ENCODE peak calls at places on chromosomes 1 and 21, in six cellular contexts. One of them, this sample, is unnamed. For H3K27me3 and H3K9me3, the result is how much of the 10 kb centered on the place peaks cover.

GRCh38 chr1:52002038-52002917 is 11.8 kb upstream of the RAB3B start:
- DNase-seq in PC-3: peak
- DNase-seq in heart left ventricle: no peak
- DNase-seq in ovary: no peak
- DNase-seq in transverse colon: peak
- DNase-seq in DND-41: peak
- DNase-seq in this sample: peak

GRCh38 chr21:26982767-26983166 is 15.9 kb upstream of the ADAMTS5 start:
- DNase-seq in PC-3: peak
- DNase-seq in heart left ventricle: no peak
- DNase-seq in ovary: peak
- DNase-seq in transverse colon: no peak
- DNase-seq in DND-41: no peak
- DNase-seq in this sample: no peak

GRCh38 chr1:119947468-119947867 is 51.2 kb upstream of the ADAM30 start:
- DNase-seq in PC-3: peak
- DNase-seq in heart left ventricle: no peak
- DNase-seq in ovary: no peak
- DNase-seq in transverse colon: no peak
- DNase-seq in DND-41: no peak
- DNase-seq in this sample: no peak

GRCh38 chr1:19414490-19414889 is 70.8 kb downstream of the CAPZB start:
- DNase-seq in PC-3: no peak
- DNase-seq in heart left ventricle: no peak
- DNase-seq in ovary: no peak
- DNase-seq in transverse colon: no peak
- DNase-seq in DND-41: no peak
- DNase-seq in this sample: no peak

GRCh38 chr1:56577859-56578663 is 1.3 kb downstream of the PLPP3 start:
- DNase-seq in PC-3: peak
- DNase-seq in heart left ventricle: peak
- DNase-seq in ovary: peak
- DNase-seq in transverse colon: peak
- DNase-seq in DND-41: peak
- DNase-seq in this sample: no peak

GRCh38 chr1:94958081-94958480 is 31.2 kb upstream of the CNN3 start:
- DNase-seq in PC-3: no peak
- DNase-seq in heart left ventricle: no peak
- DNase-seq in ovary: no peak
- DNase-seq in transverse colon: no peak
- DNase-seq in DND-41: no peak
- DNase-seq in this sample: no peak

GRCh38 chr1:116311756-116312691 is 61.0 kb upstream of the ATP1A1 start:
- DNase-seq in PC-3: peak
- DNase-seq in heart left ventricle: no peak
- DNase-seq in ovary: no peak
- DNase-seq in transverse colon: peak
- DNase-seq in DND-41: no peak
- DNase-seq in this sample: no peak

GRCh38 chr1:27438621-27439061 is 46.2 kb downstream of the GPR3 start:
- DNase-seq in PC-3: no peak
- DNase-seq in heart left ventricle: no peak
- DNase-seq in ovary: no peak
- DNase-seq in transverse colon: no peak
- DNase-seq in DND-41: no peak
- DNase-seq in this sample: no peak

GRCh38 chr1:50973255-50973654 is 3.2 kb downstream of the CDKN2C start:
- DNase-seq in PC-3: no peak
- DNase-seq in heart left ventricle: no peak
- DNase-seq in ovary: no peak
- DNase-seq in transverse colon: no peak
- DNase-seq in DND-41: no peak
- DNase-seq in this sample: no peak

GRCh38 chr1:1204425-1204920 is 1.9 kb downstream of the TNFRSF18 start:
- DNase-seq in PC-3: no peak
- DNase-seq in heart left ventricle: peak
- DNase-seq in ovary: no peak
- DNase-seq in transverse colon: no peak
- DNase-seq in DND-41: no peak
- DNase-seq in this sample: peak

GRCh38 chr1:234957330-234958065 is 171.1 kb downstream of the TOMM20 start:
- DNase-seq in PC-3: peak
- DNase-seq in heart left ventricle: no peak
- DNase-seq in ovary: peak
- DNase-seq in transverse colon: peak
- DNase-seq in DND-41: no peak
- DNase-seq in this sample: no peak

GRCh38 chr1:216960716-216961115 is 237.5 kb upstream of the ESRRG start:
- DNase-seq in PC-3: no peak
- DNase-seq in heart left ventricle: no peak
- DNase-seq in ovary: no peak
- DNase-seq in transverse colon: no peak
- DNase-seq in DND-41: no peak
- DNase-seq in this sample: no peak

GRCh38 chr1:183227963-183228649 is 42.0 kb downstream of the LAMC2 start:
- DNase-seq in PC-3: peak
- DNase-seq in heart left ventricle: no peak
- DNase-seq in ovary: no peak
- DNase-seq in transverse colon: peak
- DNase-seq in DND-41: peak
- DNase-seq in this sample: no peak

GRCh38 chr1:4016351-4017130 is 116.5 kb upstream of the C1orf174 start:
- DNase-seq in PC-3: no peak
- DNase-seq in heart left ventricle: no peak
- DNase-seq in ovary: no peak
- DNase-seq in transverse colon: no peak
- DNase-seq in DND-41: no peak
- DNase-seq in this sample: no peak

GRCh38 chr1:62782197-62782886 is 1.6 kb upstream of the ATG4C start:
- DNase-seq in PC-3: peak
- DNase-seq in heart left ventricle: no peak
- DNase-seq in ovary: no peak
- DNase-seq in transverse colon: no peak
- DNase-seq in DND-41: no peak
- DNase-seq in this sample: no peak

GRCh38 chr1:12400030-12400693 is 170.3 kb downstream of the VPS13D start:
- DNase-seq in PC-3: no peak
- DNase-seq in heart left ventricle: no peak
- DNase-seq in ovary: no peak
- DNase-seq in transverse colon: no peak
- DNase-seq in DND-41: no peak
- DNase-seq in this sample: no peak

GRCh38 chr1:227947678-227948492 is at the start of gene WNT9A:
- DNase-seq in PC-3: peak
- DNase-seq in heart left ventricle: peak
- DNase-seq in ovary: peak
- DNase-seq in transverse colon: peak
- DNase-seq in DND-41: no peak
- DNase-seq in this sample: no peak

GRCh38 chr1:151476083-151476482 is 16.8 kb upstream of the POGZ start:
- DNase-seq in PC-3: no peak
- DNase-seq in heart left ventricle: no peak
- DNase-seq in ovary: no peak
- DNase-seq in transverse colon: no peak
- DNase-seq in DND-41: peak
- DNase-seq in this sample: no peak

GRCh38 chr1:233473549-233474204 is 140.2 kb upstream of the KCNK1 start:
- DNase-seq in PC-3: no peak
- DNase-seq in heart left ventricle: no peak
- DNase-seq in ovary: no peak
- DNase-seq in transverse colon: no peak
- DNase-seq in DND-41: no peak
- DNase-seq in this sample: no peak

GRCh38 chr1:222372221-222372620 is 175.7 kb downstream of the HHIPL2 start:
- DNase-seq in PC-3: no peak
- DNase-seq in heart left ventricle: no peak
- DNase-seq in ovary: no peak
- DNase-seq in transverse colon: no peak
- DNase-seq in DND-41: no peak
- DNase-seq in this sample: no peak

GRCh38 chr1:6180578-6181311 is 624 bp upstream of the CHD5 start:
- DNase-seq in PC-3: no peak
- DNase-seq in heart left ventricle: no peak
- DNase-seq in ovary: peak
- DNase-seq in transverse colon: no peak
- DNase-seq in DND-41: no peak
- DNase-seq in this sample: no peak

GRCh38 chr1:243731301-243731891 is 118.6 kb downstream of the AKT3 start:
- DNase-seq in PC-3: no peak
- DNase-seq in heart left ventricle: no peak
- DNase-seq in ovary: no peak
- DNase-seq in transverse colon: no peak
- DNase-seq in DND-41: no peak
- DNase-seq in this sample: no peak

DNA sequence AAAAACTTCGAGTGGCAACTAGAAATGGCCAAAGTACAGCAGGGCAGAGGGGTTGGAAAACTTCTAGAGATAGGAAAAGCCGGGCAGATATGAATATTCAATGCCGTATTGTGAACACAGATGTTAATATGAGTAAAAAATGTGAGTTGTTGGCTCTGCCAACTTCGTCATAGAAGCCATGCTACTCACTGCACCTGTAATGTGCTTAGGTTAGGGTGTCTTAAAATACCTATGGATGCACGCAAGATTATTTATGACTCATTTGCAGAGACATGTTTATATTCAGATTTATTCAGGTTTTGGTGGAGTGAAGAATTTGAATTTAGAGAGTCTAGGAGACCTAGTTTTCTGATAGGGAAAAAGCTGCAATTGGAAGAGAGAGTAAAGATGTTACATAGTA is 925.7 kb downstream of the LTN1 start:
- DNase-seq in PC-3: no peak
- DNase-seq in heart left ventricle: no peak
- DNase-seq in ovary: no peak
- DNase-seq in transverse colon: no peak
- DNase-seq in DND-41: no peak
- DNase-seq in this sample: no peak
- H3K27ac ChIP-seq in PC-3: no peak
- H3K27ac ChIP-seq in heart left ventricle: no peak
- H3K27ac ChIP-seq in ovary: peak
- H3K27ac ChIP-seq in transverse colon: no peak
- H3K27ac ChIP-seq in DND-41: no peak
- H3K27ac ChIP-seq in this sample: no peak

GRCh38 chr1:113278777-113279176 is 111.5 kb upstream of the MAGI3 start:
- DNase-seq in PC-3: no peak
- DNase-seq in heart left ventricle: no peak
- DNase-seq in ovary: no peak
- DNase-seq in transverse colon: no peak
- DNase-seq in DND-41: no peak
- DNase-seq in this sample: no peak

GRCh38 chr1:113278371-113278770 is 111.9 kb upstream of the MAGI3 start:
- DNase-seq in PC-3: no peak
- DNase-seq in heart left ventricle: no peak
- DNase-seq in ovary: no peak
- DNase-seq in transverse colon: no peak
- DNase-seq in DND-41: no peak
- DNase-seq in this sample: no peak

GRCh38 chr1:113275691-113276090 is 114.6 kb upstream of the MAGI3 start:
- DNase-seq in PC-3: no peak
- DNase-seq in heart left ventricle: no peak
- DNase-seq in ovary: no peak
- DNase-seq in transverse colon: no peak
- DNase-seq in DND-41: no peak
- DNase-seq in this sample: no peak

GRCh38 chr1:113276507-113276906 is 113.8 kb upstream of the MAGI3 start:
- DNase-seq in PC-3: no peak
- DNase-seq in heart left ventricle: no peak
- DNase-seq in ovary: no peak
- DNase-seq in transverse colon: no peak
- DNase-seq in DND-41: no peak
- DNase-seq in this sample: no peak

GRCh38 chr1:113275083-113275482 is 115.2 kb upstream of the MAGI3 start:
- DNase-seq in PC-3: no peak
- DNase-seq in heart left ventricle: no peak
- DNase-seq in ovary: no peak
- DNase-seq in transverse colon: no peak
- DNase-seq in DND-41: no peak
- DNase-seq in this sample: no peak
- H3K27me3 ChIP-seq in PC-3: under half
- H3K27me3 ChIP-seq in heart left ventricle: under half
- H3K27me3 ChIP-seq in ovary: under half
- H3K27me3 ChIP-seq in transverse colon: under half
- H3K27me3 ChIP-seq in DND-41: under half
- H3K27me3 ChIP-seq in this sample: under half

GRCh38 chr1:77659879-77660593 is 22.4 kb downstream of the ZZZ3 start:
- DNase-seq in PC-3: no peak
- DNase-seq in heart left ventricle: no peak
- DNase-seq in ovary: no peak
- DNase-seq in transverse colon: no peak
- DNase-seq in DND-41: no peak
- DNase-seq in this sample: no peak

GRCh38 chr1:77658271-77658670 is 24.2 kb downstream of the ZZZ3 start:
- DNase-seq in PC-3: no peak
- DNase-seq in heart left ventricle: no peak
- DNase-seq in ovary: no peak
- DNase-seq in transverse colon: no peak
- DNase-seq in DND-41: no peak
- DNase-seq in this sample: no peak

GRCh38 chr1:77664923-77665516 is 17.4 kb downstream of the ZZZ3 start:
- DNase-seq in PC-3: no peak
- DNase-seq in heart left ventricle: no peak
- DNase-seq in ovary: no peak
- DNase-seq in transverse colon: no peak
- DNase-seq in DND-41: no peak
- DNase-seq in this sample: no peak

GRCh38 chr1:77661696-77662095 is 20.8 kb downstream of the ZZZ3 start:
- DNase-seq in PC-3: no peak
- DNase-seq in heart left ventricle: no peak
- DNase-seq in ovary: no peak
- DNase-seq in transverse colon: no peak
- DNase-seq in DND-41: no peak
- DNase-seq in this sample: no peak
- H3K9me3 ChIP-seq in PC-3: under half
- H3K9me3 ChIP-seq in heart left ventricle: under half
- H3K9me3 ChIP-seq in ovary: under half
- H3K9me3 ChIP-seq in transverse colon: under half
- H3K9me3 ChIP-seq in DND-41: under half
- H3K9me3 ChIP-seq in this sample: under half

GRCh38 chr1:16093611-16094010 is 20.2 kb upstream of the FAM131C start:
- DNase-seq in PC-3: no peak
- DNase-seq in heart left ventricle: no peak
- DNase-seq in ovary: no peak
- DNase-seq in transverse colon: no peak
- DNase-seq in DND-41: no peak
- DNase-seq in this sample: no peak

GRCh38 chr1:16092097-16092922 is 18.9 kb upstream of the FAM131C start:
- DNase-seq in PC-3: no peak
- DNase-seq in heart left ventricle: no peak
- DNase-seq in ovary: no peak
- DNase-seq in transverse colon: no peak
- DNase-seq in DND-41: no peak
- DNase-seq in this sample: no peak

GRCh38 chr1:16091296-16091695 is 17.8 kb upstream of the FAM131C start:
- DNase-seq in PC-3: peak
- DNase-seq in heart left ventricle: no peak
- DNase-seq in ovary: no peak
- DNase-seq in transverse colon: no peak
- DNase-seq in DND-41: no peak
- DNase-seq in this sample: no peak

GRCh38 chr1:16094453-16095158 is 21.2 kb upstream of the FAM131C start:
- DNase-seq in PC-3: no peak
- DNase-seq in heart left ventricle: no peak
- DNase-seq in ovary: no peak
- DNase-seq in transverse colon: no peak
- DNase-seq in DND-41: no peak
- DNase-seq in this sample: no peak

GRCh38 chr1:16092923-16093511 is 19.6 kb upstream of the FAM131C start:
- DNase-seq in PC-3: no peak
- DNase-seq in heart left ventricle: no peak
- DNase-seq in ovary: no peak
- DNase-seq in transverse colon: no peak
- DNase-seq in DND-41: no peak
- DNase-seq in this sample: no peak
- H3K27ac ChIP-seq in PC-3: no peak
- H3K27ac ChIP-seq in heart left ventricle: no peak
- H3K27ac ChIP-seq in ovary: no peak
- H3K27ac ChIP-seq in transverse colon: no peak
- H3K27ac ChIP-seq in DND-41: no peak
- H3K27ac ChIP-seq in this sample: no peak